ENCODE peak calls at places on chromosomes 6 and 20, in ten cellular contexts. R is T-helper 22 cell; L is fibroblast of mammary gland; U is CD8-positive, alpha-beta T cell; S is EL; N is CD8-positive, alpha-beta memory T cell; Q is GM10248; D is uterus; O is stimulated activated effector memory CD8-positive, alpha-beta T cell treated with anti-CD3 and anti-CD28 coated beads, Interleukin-12 subunit alpha, Interleukin-12 subunit beta, amount 100 ng/mL, for 72 hours; Z is activated T-helper 1 cell treated with Interleukin-2 at 50 U/mL for 16 hours. K is an unnamed sample.

GRCh38 chr20:51695574-51696303 is 72.5 kb downstream of the ATP9A start:
- DNase-seq in R (no peak), L (peak), U (no peak), S (peak), N (no peak), Q (no peak), D (no peak), O (no peak), Z (no peak), K (peak)

GRCh38 chr6:35445691-35446090 is 6.4 kb upstream of the FANCE start:
- DNase-seq in R (no peak), L (no peak), U (no peak), S (peak), N (no peak), Q (no peak), D (no peak), O (peak), Z (no peak), K (peak)

GRCh38 chr20:49028684-49029083 is 17.4 kb upstream of the CSE1L start:
- DNase-seq in R (no peak), L (peak), U (no peak), S (peak), N (no peak), Q (no peak), D (no peak), O (no peak), Z (no peak), K (peak)

GRCh38 chr6:17015144-17015543 is 86.7 kb upstream of the STMND1 start:
- DNase-seq in R (no peak), L (peak), U (no peak), S (no peak), N (no peak), Q (peak), D (no peak), O (peak), Z (no peak), K (peak)

GRCh38 chr20:60395993-60396392 is 437.8 kb downstream of the CDH26 start:
- DNase-seq in R (no peak), L (no peak), U (no peak), S (no peak), N (no peak), Q (no peak), D (no peak), O (no peak), Z (no peak), K (no peak)

GRCh38 chr20:29878281-29878741 is 1379.2 kb upstream of the DEFB115 start:
- DNase-seq in R (no peak), L (no peak), U (no peak), S (no peak), N (no peak), Q (peak), D (no peak), O (peak), Z (no peak), K (peak)

GRCh38 chr6:74222768-74223321 is 526.8 kb downstream of the CD109 start:
- DNase-seq in R (no peak), L (peak), U (no peak), S (no peak), N (no peak), Q (no peak), D (no peak), O (no peak), Z (no peak), K (peak)

GRCh38 chr6:14871196-14871595 is 374.7 kb upstream of the JARID2 start:
- DNase-seq in R (no peak), L (no peak), U (no peak), S (peak), N (no peak), Q (no peak), D (no peak), O (no peak), Z (no peak), K (no peak)

GRCh38 chr6:16097382-16098171 is 31.3 kb upstream of the MYLIP start:
- DNase-seq in R (no peak), L (no peak), U (no peak), S (no peak), N (no peak), Q (peak), D (no peak), O (no peak), Z (no peak), K (no peak)

GRCh38 chr6:53913286-53913685 is 118.5 kb downstream of the LRRC1 start:
- DNase-seq in R (no peak), L (no peak), U (no peak), S (no peak), N (no peak), Q (no peak), D (no peak), O (no peak), Z (no peak), K (no peak)

GRCh38 chr6:96124778-96125177 is 109.0 kb downstream of the FUT9 start:
- DNase-seq in R (no peak), L (no peak), U (no peak), S (no peak), N (no peak), Q (no peak), D (no peak), O (no peak), Z (no peak), K (no peak)

GRCh38 chr6:89258912-89259311 is 41.8 kb upstream of the GABRR1 start:
- DNase-seq in R (no peak), L (no peak), U (no peak), S (no peak), N (no peak), Q (peak), D (no peak), O (no peak), Z (no peak), K (no peak)

GRCh38 chr6:11179978-11180303 is 52.5 kb downstream of the NEDD9 start:
- DNase-seq in R (no peak), L (no peak), U (no peak), S (no peak), N (no peak), Q (no peak), D (no peak), O (no peak), Z (no peak), K (peak)

GRCh38 chr6:34235605-34236422 is 859 bp upstream of the HMGA1 start:
- DNase-seq in R (peak), L (peak), U (peak), S (peak), N (peak), Q (peak), D (peak), O (peak), Z (peak), K (peak)

GRCh38 chr6:143160008-143160407 is 99.3 kb downstream of the AIG1 start:
- DNase-seq in R (no peak), L (no peak), U (no peak), S (peak), N (no peak), Q (no peak), D (no peak), O (no peak), Z (no peak), K (no peak)

GRCh38 chr6:16414205-16414604 is 175.8 kb downstream of the GMPR start:
- DNase-seq in R (no peak), L (no peak), U (no peak), S (no peak), N (no peak), Q (peak), D (no peak), O (no peak), Z (no peak), K (no peak)

GRCh38 chr6:5337573-5337972 is 76.3 kb downstream of the FARS2 start:
- DNase-seq in R (no peak), L (peak), U (no peak), S (peak), N (no peak), Q (no peak), D (no peak), O (no peak), Z (no peak), K (peak)

GRCh38 chr6:106740287-106740686 is 110.9 kb downstream of the QRSL1 start:
- DNase-seq in R (no peak), L (no peak), U (no peak), S (no peak), N (no peak), Q (no peak), D (no peak), O (no peak), Z (no peak), K (no peak)

GRCh38 chr6:81791756-81792155 is 39.3 kb upstream of the TENT5A start:
- DNase-seq in R (no peak), L (no peak), U (no peak), S (no peak), N (no peak), Q (no peak), D (no peak), O (no peak), Z (no peak), K (no peak)

GRCh38 chr6:3390698-3391097 is 66.2 kb downstream of the SLC22A23 start:
- DNase-seq in R (no peak), L (peak), U (no peak), S (peak), N (no peak), Q (no peak), D (no peak), O (no peak), Z (no peak), K (peak)

GRCh38 chr20:50758992-50759391 is 27.6 kb downstream of the PARD6B start:
- DNase-seq in R (no peak), L (no peak), U (no peak), S (no peak), N (no peak), Q (no peak), D (no peak), O (no peak), Z (no peak), K (no peak)

GRCh38 chr6:113433506-113433991 is 423.6 kb upstream of the MARCKS start:
- DNase-seq in R (no peak), L (peak), U (no peak), S (peak), N (no peak), Q (no peak), D (peak), O (no peak), Z (no peak), K (peak)

GRCh38 chr20:4883051-4883450 is 118.3 kb downstream of the SLC23A2 start:
- DNase-seq in R (no peak), L (no peak), U (no peak), S (no peak), N (no peak), Q (no peak), D (no peak), O (no peak), Z (no peak), K (no peak)

GRCh38 chr20:4108495-4109306 is 93.3 kb upstream of the RNF24 start:
- DNase-seq in R (peak), L (peak), U (peak), S (peak), N (peak), Q (peak), D (peak), O (peak), Z (peak), K (peak)

GRCh38 chr20:41513829-41514228 is 104.3 kb downstream of the CHD6 start:
- DNase-seq in R (no peak), L (no peak), U (no peak), S (no peak), N (no peak), Q (no peak), D (no peak), O (no peak), Z (no peak), K (no peak)

GRCh38 chr20:48638546-48638945 is 189.3 kb downstream of the PREX1 start:
- DNase-seq in R (no peak), L (peak), U (no peak), S (peak), N (no peak), Q (no peak), D (no peak), O (no peak), Z (no peak), K (peak)

GRCh38 chr6:110181131-110182027 is 1.2 kb downstream of the CDC40 start:
- DNase-seq in R (no peak), L (no peak), U (no peak), S (peak), N (no peak), Q (no peak), D (no peak), O (no peak), Z (no peak), K (no peak)

K was measured in RPMI7951.